ENCODE peak calls at places on chromosomes 2 and 18, in ten cellular contexts. P is NCI-H510A treated with DMSO at 0.1 percent for 48 hours; O is stimulated activated CD4-positive, alpha-beta T cell treated with anti-CD3 and anti-CD28 coated beads, Interleukin-15, amount 100 ng/mL, for 24 hours; T is iPS DF 6.9; I is neural progenitor cell; Q is neuronal stem cell; E is H54; G is fibroblast of mammary gland; K is dermis microvascular lymphatic vessel endothelial cell; S is T-cell. M is an unnamed sample.

GRCh38 chr2:72084584-72084976 is 63.1 kb downstream of the CYP26B1 start:
- DNase-seq in P (no peak), O (no peak), T (no peak), I (no peak), Q (no peak), E (no peak), G (no peak), K (no peak), S (no peak), M (no peak)

GRCh38 chr2:10120938-10121574 is 1.5 kb upstream of the RRM2 start:
- DNase-seq in P (peak; percentile 69), O (no peak), T (no peak), I (no peak), Q (no peak), E (no peak), G (peak; percentile 43), K (no peak), S (no peak), M (no peak)

GRCh38 chr2:52775674-52776073 is 991.9 kb upstream of the CHAC2 start:
- DNase-seq in P (no peak), O (no peak), T (no peak), I (no peak), Q (no peak), E (no peak), G (no peak), K (no peak), S (no peak), M (no peak)

GRCh38 chr2:42567806-42568429 is 514 bp upstream of the MTA3 start:
- DNase-seq in P (peak; percentile 74), O (peak; percentile 15), T (no peak), I (peak; percentile 76), Q (peak; percentile 50), E (no peak), G (no peak), K (no peak), S (no peak), M (peak; percentile 52)

GRCh38 chr2:191617589-191617988 is 60.3 kb upstream of the NABP1 start:
- DNase-seq in P (no peak), O (peak; percentile 49), T (no peak), I (no peak), Q (no peak), E (no peak), G (no peak), K (no peak), S (peak; percentile 48), M (no peak)

GRCh38 chr2:9739508-9739907 is 103.8 kb upstream of the TAF1B start:
- DNase-seq in P (no peak), O (peak; percentile 75), T (no peak), I (no peak), Q (no peak), E (no peak), G (no peak), K (no peak), S (peak; percentile 42), M (peak; percentile 57)

GRCh38 chr2:96888082-96889011 is 18.5 kb upstream of the SEMA4C start:
- DNase-seq in P (peak; percentile 96), O (no peak), T (no peak), I (no peak), Q (no peak), E (no peak), G (no peak), K (no peak), S (no peak), M (no peak)

GRCh38 chr2:59920961-59921360 is 632.5 kb downstream of the BCL11A start:
- DNase-seq in P (no peak), O (no peak), T (no peak), I (no peak), Q (no peak), E (no peak), G (no peak), K (no peak), S (no peak), M (no peak)

GRCh38 chr2:9630001-9630749 is 622 bp downstream of the YWHAQ start:
- DNase-seq in P (peak; percentile 77), O (peak; percentile 85), T (no peak), I (peak; percentile 96), Q (peak; percentile 89), E (no peak), G (peak; percentile 54), K (no peak), S (peak; percentile 61), M (peak; percentile 71)

GRCh38 chr2:222670191-222671038 is 1.0 kb upstream of the MOGAT1 start:
- DNase-seq in P (no peak), O (no peak), T (no peak), I (no peak), Q (no peak), E (no peak), G (no peak), K (no peak), S (no peak), M (no peak)

GRCh38 chr2:200622106-200622505 is 36.3 kb downstream of the AOX1 start:
- DNase-seq in P (no peak), O (no peak), T (no peak), I (no peak), Q (no peak), E (no peak), G (no peak), K (no peak), S (no peak), M (no peak)

GRCh38 chr2:121587131-121587530 is 56.5 kb downstream of the RNU4ATAC start:
- DNase-seq in P (no peak), O (no peak), T (no peak), I (no peak), Q (no peak), E (no peak), G (no peak), K (no peak), S (no peak), M (no peak)

GRCh38 chr2:28231110-28231621 is 161.5 kb upstream of the FOSL2 start:
- DNase-seq in P (no peak), O (no peak), T (no peak), I (no peak), Q (no peak), E (no peak), G (peak; percentile 59), K (no peak), S (no peak), M (no peak)

GRCh38 chr2:8315766-8316165 is 366.1 kb upstream of the ID2 start:
- DNase-seq in P (no peak), O (no peak), T (no peak), I (peak; percentile 64), Q (no peak), E (no peak), G (peak; percentile 56), K (no peak), S (no peak), M (no peak)

GRCh38 chr18:48197819-48198218 is 211.4 kb downstream of the ZBTB7C start:
- DNase-seq in P (no peak), O (no peak), T (no peak), I (no peak), Q (no peak), E (no peak), G (peak; percentile 7), K (peak; percentile 33), S (no peak), M (no peak)

GRCh38 chr2:10504370-10504993 is 56.4 kb upstream of the ODC1 start:
- DNase-seq in P (no peak), O (no peak), T (no peak), I (no peak), Q (no peak), E (no peak), G (no peak), K (no peak), S (no peak), M (no peak)

GRCh38 chr18:50183556-50183955 is 11.4 kb downstream of the MYO5B start:
- DNase-seq in P (no peak), O (no peak), T (no peak), I (no peak), Q (no peak), E (no peak), G (peak; percentile 60), K (no peak), S (no peak), M (no peak)

GRCh38 chr2:222946700-222947278 is 86.0 kb downstream of the ACSL3 start:
- DNase-seq in P (no peak), O (no peak), T (no peak), I (no peak), Q (no peak), E (no peak), G (peak; percentile 40), K (no peak), S (no peak), M (no peak)

GRCh38 chr18:79480171-79480981 is 84.6 kb downstream of the NFATC1 start:
- DNase-seq in P (no peak), O (no peak), T (no peak), I (no peak), Q (no peak), E (no peak), G (no peak), K (no peak), S (no peak), M (no peak)

GRCh38 chr2:238021327-238021726 is 39.5 kb upstream of the SCLY start:
- DNase-seq in P (no peak), O (no peak), T (no peak), I (no peak), Q (no peak), E (no peak), G (no peak), K (no peak), S (no peak), M (no peak)

GRCh38 chr18:57107141-57107832 is 39.6 kb upstream of the BOD1L2 start:
- DNase-seq in P (no peak), O (no peak), T (no peak), I (peak; percentile 58), Q (peak; percentile 48), E (no peak), G (peak; percentile 17), K (peak; percentile 30), S (no peak), M (no peak)

GRCh38 chr2:43124667-43125057 is 101.7 kb downstream of the ZFP36L2 start:
- DNase-seq in P (no peak), O (no peak), T (no peak), I (no peak), Q (no peak), E (no peak), G (no peak), K (no peak), S (no peak), M (no peak)

GRCh38 chr2:14628906-14629305 is 3.6 kb upstream of the LRATD1 start:
- DNase-seq in P (no peak), O (no peak), T (no peak), I (no peak), Q (no peak), E (no peak), G (no peak), K (no peak), S (no peak), M (no peak)

GRCh38 chr18:36828157-36828629 is 609 bp downstream of the TPGS2 start:
- DNase-seq in P (no peak), O (no peak), T (no peak), I (peak; percentile 73), Q (peak; percentile 48), E (no peak), G (peak; percentile 77), K (no peak), S (no peak), M (no peak)

M was measured in GM12891.